ENCODE peak calls at places on chromosomes 12 and 14, in four cellular contexts. One of them, this sample, is unnamed.

GRCh38 chr14:88554458-88555286 is at the start of gene PTPN21:
- DNase-seq in tibial nerve: peak
- DNase-seq in K562: peak
- DNase-seq in ovary: peak
- DNase-seq in this sample: peak

GRCh38 chr12:66449531-66449930 is 147.2 kb downstream of the HELB start:
- DNase-seq in tibial nerve: no peak
- DNase-seq in ovary: no peak
- DNase-seq in K562: no peak
- DNase-seq in this sample: no peak

GRCh38 chr14:104316723-104317499 is 178.5 kb downstream of the KIF26A start:
- DNase-seq in tibial nerve: no peak
- DNase-seq in K562: no peak
- DNase-seq in ovary: no peak
- DNase-seq in this sample: peak

GRCh38 chr12:116881867-116882507 is 746 bp upstream of the HRK start:
- DNase-seq in tibial nerve: no peak
- DNase-seq in ovary: no peak
- DNase-seq in K562: no peak
- DNase-seq in this sample: no peak

GRCh38 chr12:51087818-51088217 is 4.4 kb upstream of the CSRNP2 start:
- DNase-seq in tibial nerve: no peak
- DNase-seq in ovary: no peak
- DNase-seq in K562: no peak
- DNase-seq in this sample: no peak

GRCh38 chr14:101876539-101876938 is 87.8 kb upstream of the DYNC1H1 start:
- DNase-seq in ovary: no peak
- DNase-seq in tibial nerve: peak
- DNase-seq in K562: no peak
- DNase-seq in this sample: peak

GRCh38 chr14:35944847-35945246 is 118.7 kb downstream of the BRMS1L start:
- DNase-seq in K562: peak
- DNase-seq in tibial nerve: no peak
- DNase-seq in ovary: no peak
- DNase-seq in this sample: no peak

GRCh38 chr14:54420478-54421116 is 20.6 kb downstream of the CNIH1 start:
- DNase-seq in tibial nerve: peak
- DNase-seq in K562: peak
- DNase-seq in ovary: no peak
- DNase-seq in this sample: no peak

GRCh38 chr12:6038160-6038559 is 86.3 kb downstream of the VWF start:
- DNase-seq in ovary: no peak
- DNase-seq in K562: peak
- DNase-seq in tibial nerve: no peak
- DNase-seq in this sample: no peak

GRCh38 chr12:130053641-130054040 is 108.6 kb upstream of the FZD10 start:
- DNase-seq in ovary: no peak
- DNase-seq in tibial nerve: no peak
- DNase-seq in K562: no peak
- DNase-seq in this sample: no peak

GRCh38 chr14:91731986-91732385 is at the start of gene CATSPERB:
- DNase-seq in ovary: no peak
- DNase-seq in K562: no peak
- DNase-seq in tibial nerve: no peak
- DNase-seq in this sample: no peak

GRCh38 chr14:91732439-91732838 is 553 bp upstream of the CATSPERB start:
- DNase-seq in tibial nerve: no peak
- DNase-seq in ovary: no peak
- DNase-seq in K562: no peak
- DNase-seq in this sample: no peak

GRCh38 chr14:91729756-91730155 is 2.1 kb downstream of the CATSPERB start:
- DNase-seq in tibial nerve: no peak
- DNase-seq in ovary: no peak
- DNase-seq in K562: no peak
- DNase-seq in this sample: no peak

GRCh38 chr14:91732859-91733477 is 1.1 kb upstream of the CATSPERB start:
- DNase-seq in K562: no peak
- DNase-seq in tibial nerve: no peak
- DNase-seq in ovary: no peak
- DNase-seq in this sample: no peak

GRCh38 chr14:91731018-91731417 is 868 bp downstream of the CATSPERB start:
- DNase-seq in ovary: no peak
- DNase-seq in K562: no peak
- DNase-seq in tibial nerve: no peak
- DNase-seq in this sample: no peak
- TF ChIP-seq EP300 in ovary: no peak
- TF ChIP-seq EP300 in K562: no peak
- TF ChIP-seq EP300 in tibial nerve: no peak
- TF ChIP-seq EP300 in this sample: no peak

DNA sequence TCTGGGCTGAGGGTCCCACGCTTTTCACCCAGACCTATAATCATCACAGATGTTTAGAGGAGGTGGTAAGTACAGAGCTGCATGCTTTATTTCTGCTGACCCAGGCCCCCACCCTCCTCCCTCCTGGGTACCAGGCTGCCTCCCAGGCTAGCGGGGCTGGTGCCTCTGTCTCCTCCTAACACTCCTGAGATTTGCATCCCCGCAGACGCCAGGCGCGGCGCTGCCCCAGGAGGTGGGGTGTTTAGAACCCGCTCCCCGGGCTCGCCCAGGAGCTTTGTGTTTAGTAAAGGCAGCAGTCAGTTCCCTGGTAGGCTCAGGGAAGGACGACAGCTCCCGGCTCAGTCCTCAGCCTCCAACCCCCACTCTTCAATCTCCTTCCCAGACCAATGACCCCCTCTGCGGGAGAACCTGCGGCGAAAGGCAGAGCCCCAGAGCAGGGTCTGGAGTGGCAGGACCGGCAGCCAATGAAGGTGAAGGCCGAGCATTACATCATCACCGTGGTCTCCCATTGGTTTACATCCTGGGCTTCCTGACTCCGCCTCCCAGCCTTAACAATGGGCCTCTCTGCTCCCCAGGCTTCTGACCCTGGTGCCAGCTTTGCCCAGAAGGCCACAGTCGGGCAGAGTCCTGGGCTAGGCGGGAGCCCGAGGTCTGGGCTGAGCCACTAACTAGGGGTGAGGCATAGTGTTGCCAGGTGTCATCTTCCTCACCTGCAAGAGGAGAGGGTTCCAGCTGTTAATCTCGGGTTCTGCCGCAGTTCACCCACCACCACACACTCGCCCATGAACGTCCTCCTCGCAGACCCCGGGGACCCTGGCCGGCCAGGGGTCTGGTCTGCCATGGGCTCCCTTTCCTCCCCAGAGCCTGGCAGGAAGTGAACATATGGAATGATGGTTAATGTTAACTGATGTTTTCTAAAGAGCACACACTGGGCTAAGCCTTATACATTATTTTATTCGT is 57.5 kb downstream of the CALM1 start:
- DNase-seq in ovary: peak
- DNase-seq in tibial nerve: peak
- DNase-seq in K562: peak
- DNase-seq in this sample: no peak
- TF ChIP-seq POLR2A in ovary: no peak
- TF ChIP-seq POLR2A in tibial nerve: peak
- TF ChIP-seq POLR2A in K562: no peak
- TF ChIP-seq POLR2A in this sample: no peak

GRCh38 chr14:74324945-74325361 is 22.2 kb upstream of the ABCD4 start:
- DNase-seq in K562: no peak
- DNase-seq in tibial nerve: no peak
- DNase-seq in ovary: no peak
- DNase-seq in this sample: no peak

GRCh38 chr14:74326369-74327152 is 21.7 kb upstream of the VRTN start:
- DNase-seq in K562: no peak
- DNase-seq in ovary: no peak
- DNase-seq in tibial nerve: no peak
- DNase-seq in this sample: no peak

GRCh38 chr14:74325446-74325845 is 22.7 kb upstream of the ABCD4 start:
- DNase-seq in K562: no peak
- DNase-seq in ovary: no peak
- DNase-seq in tibial nerve: no peak
- DNase-seq in this sample: no peak
- TF ChIP-seq EP300 in K562: no peak
- TF ChIP-seq EP300 in ovary: no peak
- TF ChIP-seq EP300 in tibial nerve: no peak
- TF ChIP-seq EP300 in this sample: no peak

GRCh38 chr12:7933255-7933726 is 2.7 kb downstream of the SLC2A3 start:
- DNase-seq in tibial nerve: peak
- DNase-seq in K562: peak
- DNase-seq in ovary: peak
- DNase-seq in this sample: peak
- TF ChIP-seq POLR2A in tibial nerve: peak
- TF ChIP-seq POLR2A in K562: no peak
- TF ChIP-seq POLR2A in ovary: no peak
- TF ChIP-seq POLR2A in this sample: no peak

GRCh38 chr12:27615331-27615891 is 80.8 kb upstream of the REP15 start:
- DNase-seq in tibial nerve: no peak
- DNase-seq in K562: no peak
- DNase-seq in ovary: no peak
- DNase-seq in this sample: no peak
- TF ChIP-seq EP300 in tibial nerve: no peak
- TF ChIP-seq EP300 in K562: no peak
- TF ChIP-seq EP300 in ovary: no peak
- TF ChIP-seq EP300 in this sample: no peak

DNA sequence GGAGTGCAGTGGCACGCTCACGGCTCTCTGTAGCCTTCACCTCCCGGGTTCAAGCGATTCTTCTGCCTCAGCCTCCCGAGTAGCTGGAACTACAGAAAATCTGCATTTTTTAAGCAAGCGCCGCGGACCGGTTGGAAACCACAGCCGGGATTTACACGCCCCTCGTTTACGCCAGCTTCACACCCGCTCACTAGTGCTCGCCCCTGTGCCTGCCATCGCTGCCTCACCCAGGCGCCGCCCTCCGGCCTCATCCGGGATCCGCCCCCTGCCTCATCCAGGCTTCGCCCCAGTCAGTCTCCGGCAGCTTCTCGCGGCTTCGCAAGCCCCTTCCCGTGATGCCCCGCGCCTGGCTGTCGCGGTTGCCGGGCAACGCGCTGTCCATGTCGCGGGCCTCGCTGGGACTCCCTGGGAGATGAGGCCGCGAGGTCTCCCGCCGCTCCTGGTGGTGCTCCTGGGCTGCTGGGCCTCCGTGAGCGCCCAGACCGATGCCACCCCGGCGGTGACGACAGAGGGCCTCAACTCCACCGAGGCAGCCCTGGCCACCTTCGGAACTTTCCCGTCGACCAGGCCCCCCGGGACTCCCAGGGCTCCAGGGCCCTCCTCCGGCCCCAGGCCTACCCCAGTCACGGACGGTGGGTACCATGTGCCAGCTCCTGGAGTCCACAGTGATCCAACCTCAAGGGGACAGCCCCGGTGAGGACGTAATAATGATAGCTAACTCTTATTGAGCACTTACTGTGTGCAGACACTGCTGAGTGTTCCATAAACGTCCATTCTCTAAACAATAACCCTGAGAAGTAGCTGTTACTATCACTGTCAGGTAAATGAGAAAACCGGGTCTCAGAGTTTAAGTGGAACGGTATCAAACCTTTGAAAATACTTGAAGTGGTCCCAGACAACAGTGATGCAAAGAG is at the start of gene TCTN1:
- DNase-seq in K562: peak
- DNase-seq in ovary: peak
- DNase-seq in tibial nerve: peak
- DNase-seq in this sample: peak
- TF ChIP-seq POLR2A in K562: peak
- TF ChIP-seq POLR2A in ovary: peak
- TF ChIP-seq POLR2A in tibial nerve: peak
- TF ChIP-seq POLR2A in this sample: peak

GRCh38 chr14:96051231-96051630 is 12.1 kb downstream of the C14orf132 start:
- DNase-seq in ovary: no peak
- DNase-seq in K562: no peak
- DNase-seq in tibial nerve: no peak
- DNase-seq in this sample: no peak
- TF ChIP-seq EP300 in ovary: no peak
- TF ChIP-seq EP300 in K562: no peak
- TF ChIP-seq EP300 in tibial nerve: no peak
- TF ChIP-seq EP300 in this sample: no peak

GRCh38 chr12:99026332-99027116 is 381.4 kb downstream of the APAF1 start:
- DNase-seq in ovary: no peak
- DNase-seq in tibial nerve: no peak
- DNase-seq in K562: no peak
- DNase-seq in this sample: no peak
- TF ChIP-seq POLR2A in ovary: no peak
- TF ChIP-seq POLR2A in tibial nerve: no peak
- TF ChIP-seq POLR2A in K562: no peak
- TF ChIP-seq POLR2A in this sample: no peak

GRCh38 chr12:68349921-68350606 is 17.9 kb upstream of the MDM1 start:
- DNase-seq in ovary: no peak
- DNase-seq in K562: no peak
- DNase-seq in tibial nerve: no peak
- DNase-seq in this sample: no peak
- TF ChIP-seq EP300 in ovary: no peak
- TF ChIP-seq EP300 in K562: no peak
- TF ChIP-seq EP300 in tibial nerve: no peak
- TF ChIP-seq EP300 in this sample: no peak

DNA sequence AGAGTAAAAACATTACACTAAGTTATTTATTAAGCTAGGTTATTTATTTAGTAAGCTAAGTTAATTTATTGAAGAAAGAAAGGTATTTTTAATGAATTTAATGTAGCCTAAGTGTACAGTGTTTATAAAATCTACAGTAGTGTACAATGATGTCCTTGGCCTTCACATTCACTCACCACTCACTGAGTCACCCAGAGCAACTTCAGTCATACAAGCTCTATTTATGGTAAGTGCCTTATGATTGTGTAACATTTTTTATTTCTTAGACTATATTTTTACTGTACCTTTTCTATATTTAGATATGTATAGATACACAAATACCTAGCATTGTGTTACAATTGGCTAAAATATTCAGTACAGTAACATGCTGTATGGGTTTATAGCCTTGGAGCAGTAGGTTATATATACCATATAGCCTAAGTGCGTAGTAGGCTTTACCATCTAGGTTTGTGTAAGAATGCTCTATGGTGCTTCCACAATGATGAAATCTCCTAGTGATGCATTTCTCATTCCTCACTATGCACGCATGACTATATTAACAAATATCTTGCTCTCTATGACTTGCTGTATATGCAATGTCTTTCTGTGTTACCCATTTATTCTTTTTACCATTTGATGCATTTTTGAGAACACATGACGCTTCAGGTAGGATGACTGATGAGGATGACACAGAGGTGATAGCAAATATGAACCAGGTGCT is 309.6 kb upstream of the ATXN7L3B start:
- DNase-seq in ovary: no peak
- DNase-seq in K562: no peak
- DNase-seq in tibial nerve: no peak
- DNase-seq in this sample: no peak
- TF ChIP-seq POLR2A in ovary: no peak
- TF ChIP-seq POLR2A in K562: no peak
- TF ChIP-seq POLR2A in tibial nerve: no peak
- TF ChIP-seq POLR2A in this sample: no peak